ENCODE peak calls at places on chromosomes 2 and 18, in eight cellular contexts. S is Calu3, C is tibial artery, E is AG04450, G is PC-3, H is choroid plexus epithelial cell, Q is AG09309, D is fibroblast of mammary gland. Z is an unnamed sample.

GRCh38 chr2:164770421-164770916 is 71.2 kb downstream of the COBLL1 start:
- DNase-seq in S (no peak), C (no peak), E (no peak), G (no peak), H (no peak), Q (no peak), D (no peak), Z (no peak)

GRCh38 chr2:217402622-217403383 is 542.9 kb upstream of the TNP1 start:
- DNase-seq in S (peak; percentile 41), C (no peak), E (no peak), G (peak; percentile 68), H (no peak), Q (no peak), D (peak; percentile 46), Z (no peak)

GRCh38 chr2:32810909-32811495 is 135.8 kb upstream of the LTBP1 start:
- DNase-seq in S (no peak), C (no peak), E (no peak), G (no peak), H (no peak), Q (no peak), D (peak; percentile 56), Z (no peak)

GRCh38 chr18:46601338-46601908 is 55.6 kb downstream of the LOXHD1 start:
- DNase-seq in S (no peak), C (no peak), E (no peak), G (no peak), H (no peak), Q (no peak), D (no peak), Z (no peak)

GRCh38 chr18:51478908-51479307 is 281.4 kb upstream of the MEX3C start:
- DNase-seq in S (no peak), C (no peak), E (no peak), G (no peak), H (no peak), Q (no peak), D (no peak), Z (no peak)

GRCh38 chr2:73822276-73822675 is 6.5 kb upstream of the STAMBP start:
- DNase-seq in S (no peak), C (no peak), E (no peak), G (no peak), H (no peak), Q (no peak), D (no peak), Z (no peak)

GRCh38 chr2:176317246-176318065 is 48.2 kb downstream of the MTX2 start:
- DNase-seq in S (peak; percentile 54), C (no peak), E (no peak), G (no peak), H (no peak), Q (no peak), D (no peak), Z (no peak)

GRCh38 chr2:3959372-3959771 is 256.0 kb downstream of the DCDC2C start:
- DNase-seq in S (peak; percentile 13), C (no peak), E (no peak), G (peak; percentile 44), H (peak; percentile 57), Q (no peak), D (peak; percentile 28), Z (peak; percentile 20)

GRCh38 chr2:49240608-49241007 is 86.3 kb upstream of the FSHR start:
- DNase-seq in S (no peak), C (no peak), E (no peak), G (no peak), H (peak; percentile 23), Q (no peak), D (peak; percentile 51), Z (no peak)

GRCh38 chr2:85307527-85307897 is 20.3 kb downstream of the TGOLN2 start:
- DNase-seq in S (no peak), C (no peak), E (no peak), G (no peak), H (no peak), Q (no peak), D (no peak), Z (no peak)

GRCh38 chr18:48194787-48195186 is 214.4 kb downstream of the ZBTB7C start:
- DNase-seq in S (no peak), C (no peak), E (no peak), G (no peak), H (no peak), Q (no peak), D (peak; percentile 8), Z (no peak)

GRCh38 chr18:48193521-48194251 is 215.5 kb downstream of the ZBTB7C start:
- DNase-seq in S (no peak), C (no peak), E (no peak), G (no peak), H (no peak), Q (no peak), D (no peak), Z (no peak)

GRCh38 chr18:48190994-48191393 is 218.2 kb downstream of the ZBTB7C start:
- DNase-seq in S (no peak), C (no peak), E (no peak), G (no peak), H (no peak), Q (no peak), D (no peak), Z (no peak)

GRCh38 chr18:48191494-48191893 is 217.7 kb downstream of the ZBTB7C start:
- DNase-seq in S (no peak), C (no peak), E (no peak), G (no peak), H (no peak), Q (no peak), D (no peak), Z (no peak)

DNA sequence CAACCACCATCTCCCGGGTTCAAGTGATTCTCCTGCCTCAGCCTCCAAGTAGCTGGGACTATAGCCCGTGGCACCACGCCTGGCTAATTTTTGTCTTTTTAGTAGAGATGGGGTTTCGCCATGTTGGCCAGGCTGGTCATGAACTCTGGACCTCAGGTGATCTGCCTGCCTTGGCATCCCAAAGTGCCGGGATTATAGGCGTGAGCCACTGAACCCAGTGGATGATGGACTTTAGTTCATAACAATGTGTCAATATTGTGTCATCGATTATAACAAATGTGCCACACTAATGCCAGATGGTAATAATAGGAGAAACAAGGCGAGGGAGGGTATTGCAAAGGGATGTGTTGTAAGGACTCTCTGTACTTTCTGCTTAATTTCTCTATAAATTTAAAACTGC is 216.6 kb downstream of the ZBTB7C start:
- DNase-seq in S (no peak), C (no peak), E (no peak), G (no peak), H (no peak), Q (no peak), D (no peak), Z (no peak)
- TF ChIP-seq CTCF in S (no peak), C (no peak), E (no peak), G (no peak), H (no peak), Q (no peak), D (no peak), Z (no peak)

DNA sequence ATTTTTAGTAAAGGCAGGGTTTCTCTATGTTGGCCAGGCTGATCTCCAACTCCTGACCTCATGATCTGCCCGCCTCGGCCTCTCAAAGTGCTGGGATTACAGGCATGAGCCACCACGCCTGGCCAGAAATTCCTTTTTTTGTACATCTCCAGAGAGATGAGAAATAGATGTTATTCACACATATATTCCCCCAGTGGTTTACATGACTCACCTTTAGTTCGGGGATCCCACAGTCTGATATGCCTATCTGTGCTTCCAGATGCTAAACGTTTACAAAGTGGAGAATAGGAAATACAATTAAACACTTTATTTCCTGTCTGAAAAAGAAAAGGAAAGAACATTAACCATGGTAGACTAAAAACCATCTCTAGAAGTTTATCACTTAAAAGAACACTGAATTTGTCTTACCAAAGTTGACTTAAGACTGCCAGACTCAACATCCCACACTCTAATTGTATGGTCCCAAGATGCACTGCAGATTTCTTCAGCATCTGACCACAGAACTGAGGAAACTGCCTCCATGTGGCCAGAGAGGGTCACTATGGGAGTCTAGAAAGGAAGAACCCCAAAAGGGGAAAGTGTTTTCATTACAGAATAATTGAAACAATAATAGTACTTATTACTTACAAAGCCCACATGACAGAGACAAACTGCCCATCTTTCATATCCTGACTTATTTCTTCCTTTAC is 12.6 kb upstream of the ICA1L start:
- DNase-seq in S (no peak), C (no peak), E (peak; percentile 36), G (no peak), H (peak; percentile 45), Q (no peak), D (peak; percentile 65), Z (no peak)
- TF ChIP-seq CTCF in S (no peak), C (no peak), E (peak; percentile 38), G (no peak), H (peak; percentile 51), Q (peak; percentile 31), D (peak; percentile 20), Z (no peak)

GRCh38 chr2:101270700-101271259 is 18.1 kb downstream of the CNOT11 start:
- DNase-seq in S (no peak), C (no peak), E (no peak), G (no peak), H (no peak), Q (no peak), D (no peak), Z (no peak)

GRCh38 chr2:101277111-101277510 is 24.4 kb downstream of the CNOT11 start:
- DNase-seq in S (peak; percentile 26), C (no peak), E (no peak), G (peak; percentile 90), H (peak; percentile 52), Q (no peak), D (peak; percentile 40), Z (no peak)

GRCh38 chr2:101274142-101274541 is 21.5 kb downstream of the CNOT11 start:
- DNase-seq in S (no peak), C (no peak), E (no peak), G (no peak), H (no peak), Q (no peak), D (no peak), Z (no peak)

GRCh38 chr2:101272045-101272784 is 19.5 kb downstream of the CNOT11 start:
- DNase-seq in S (no peak), C (no peak), E (no peak), G (no peak), H (no peak), Q (no peak), D (no peak), Z (no peak)

GRCh38 chr2:101273045-101273444 is 20.4 kb downstream of the CNOT11 start:
- DNase-seq in S (no peak), C (no peak), E (no peak), G (no peak), H (no peak), Q (no peak), D (no peak), Z (no peak)
- TF ChIP-seq CTCF in S (no peak), C (no peak), E (no peak), G (no peak), H (no peak), Q (no peak), D (no peak), Z (no peak)

DNA sequence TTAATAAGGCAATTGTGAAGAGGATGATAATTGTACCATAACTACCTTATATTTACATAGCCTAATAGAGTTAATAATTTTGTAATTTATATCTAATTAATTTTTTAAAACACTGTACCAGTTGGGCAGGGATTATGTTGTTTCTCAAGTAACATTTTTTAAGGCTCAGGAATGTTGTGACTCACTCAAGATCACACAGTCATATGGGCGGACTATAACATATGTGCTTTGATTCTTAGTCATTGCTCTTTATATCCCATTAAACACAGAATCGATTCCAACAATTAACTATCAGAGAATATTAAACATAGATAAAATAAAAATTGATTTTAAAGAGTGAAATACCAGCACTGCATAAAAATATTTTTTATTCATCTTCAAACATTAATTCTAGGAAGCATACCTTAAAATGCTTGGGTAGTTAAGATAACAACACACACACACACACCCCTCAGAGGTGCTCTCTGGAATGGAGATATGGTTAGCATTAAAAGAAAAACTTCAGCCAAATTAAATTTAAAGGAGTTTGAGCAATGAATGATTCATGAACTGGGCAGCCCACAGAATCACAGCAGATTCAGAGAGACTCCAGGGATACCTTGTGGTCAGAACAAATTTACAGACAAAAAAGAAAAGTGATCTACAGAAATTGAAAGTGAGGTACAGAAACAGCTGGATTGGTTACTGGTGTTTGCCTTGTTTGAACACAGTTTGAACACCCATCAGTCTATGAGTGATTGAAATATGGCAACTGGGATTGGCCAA is 869.4 kb upstream of the ID2 start:
- DNase-seq in S (no peak), C (no peak), E (no peak), G (peak; percentile 88), H (peak; percentile 64), Q (peak; percentile 35), D (peak; percentile 89), Z (no peak)
- TF ChIP-seq CTCF in S (no peak), C (no peak), E (no peak), G (no peak), H (no peak), Q (no peak), D (no peak), Z (no peak)